ENCODE peak calls at places on chromosome 9, in four cellular contexts. C, G, X and D are unnamed samples.

GRCh38 chr9:123772374-123772773 is 157.6 kb downstream of the DENND1A start:
- DNase-seq in C (no peak), G (no peak), X (no peak), D (no peak)

GRCh38 chr9:119020284-119020683 is 349.0 kb downstream of the BRINP1 start:
- DNase-seq in C (no peak), G (no peak), X (peak), D (no peak)

GRCh38 chr9:1747568-1747967 is 267.6 kb upstream of the SMARCA2 start:
- DNase-seq in C (no peak), G (no peak), X (no peak), D (no peak)

GRCh38 chr9:120386390-120387131 is 193.4 kb downstream of the CDK5RAP2 start:
- DNase-seq in C (peak), G (peak), X (no peak), D (no peak)

GRCh38 chr9:104093647-104094533 is at the start of gene SMC2:
- DNase-seq in C (peak), G (peak), X (peak), D (peak)

GRCh38 chr9:110214553-110214952 is 6.6 kb upstream of the C9orf152 start:
- DNase-seq in C (no peak), G (no peak), X (no peak), D (no peak)

GRCh38 chr9:14205463-14205862 is 108.5 kb downstream of the NFIB start:
- DNase-seq in C (no peak), G (no peak), X (no peak), D (no peak)

GRCh38 chr9:118938581-118938980 is 430.7 kb downstream of the BRINP1 start:
- DNase-seq in C (no peak), G (no peak), X (no peak), D (no peak)

GRCh38 chr9:72133365-72134035 is 15.7 kb upstream of the GDA start:
- DNase-seq in C (peak), G (no peak), X (no peak), D (no peak)

GRCh38 chr9:13941686-13942085 is 372.3 kb downstream of the NFIB start:
- DNase-seq in C (no peak), G (peak), X (no peak), D (no peak)

GRCh38 chr9:130206579-130206978 is 34.4 kb downstream of the NCS1 start:
- DNase-seq in C (no peak), G (no peak), X (no peak), D (no peak)

GRCh38 chr9:130276121-130276520 is 10.6 kb downstream of the HMCN2 start:
- DNase-seq in C (no peak), G (no peak), X (no peak), D (no peak)

GRCh38 chr9:95089257-95089873 is 228.1 kb downstream of the FANCC start:
- DNase-seq in C (no peak), G (no peak), X (no peak), D (no peak)

GRCh38 chr9:136090060-136090735 is 4.9 kb downstream of the NACC2 start:
- DNase-seq in C (no peak), G (no peak), X (no peak), D (no peak)

GRCh38 chr9:110799396-110799795 is 130.8 kb downstream of the MUSK start:
- DNase-seq in C (no peak), G (no peak), X (no peak), D (no peak)

GRCh38 chr9:132451276-132451675 is 41.3 kb downstream of the CFAP77 start:
- DNase-seq in C (peak), G (no peak), X (no peak), D (no peak)

GRCh38 chr9:20373263-20373662 is 249.0 kb downstream of the MLLT3 start:
- DNase-seq in C (peak), G (no peak), X (no peak), D (no peak)

GRCh38 chr9:7656648-7657047 is 142.9 kb downstream of the DMAC1 start:
- DNase-seq in C (peak), G (peak), X (no peak), D (no peak)

GRCh38 chr9:120707170-120707569 is 7.1 kb downstream of the MEGF9 start:
- DNase-seq in C (no peak), G (no peak), X (no peak), D (no peak)

GRCh38 chr9:19720374-19720773 is 68.5 kb downstream of the SLC24A2 start:
- DNase-seq in C (peak), G (no peak), X (no peak), D (no peak)

GRCh38 chr9:4490705-4491620 is 695 bp downstream of the SLC1A1 start:
- DNase-seq in C (no peak), G (no peak), X (peak), D (no peak)

GRCh38 chr9:113042884-113043657 is 13.5 kb downstream of the ZFP37 start:
- DNase-seq in C (no peak), G (no peak), X (no peak), D (no peak)

DNA sequence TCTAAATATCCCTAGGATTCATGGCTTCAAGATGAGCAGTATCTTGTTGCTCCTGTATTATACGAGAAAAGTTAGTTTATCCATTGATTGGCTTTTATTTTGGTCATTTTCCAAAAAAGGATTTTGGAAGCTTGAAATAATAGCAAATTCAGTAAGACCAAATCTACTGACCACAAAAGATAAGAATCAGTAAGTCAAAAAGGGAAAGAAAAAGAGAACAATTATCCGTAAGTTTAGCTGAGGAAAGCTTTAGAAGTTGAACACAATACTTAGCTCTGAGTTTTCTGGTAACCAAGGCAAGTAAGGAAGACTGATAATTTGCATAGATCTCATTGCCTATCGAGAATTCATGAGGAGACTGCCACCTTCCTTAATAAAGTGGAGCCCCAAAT is 9.1 kb downstream of the TGFBR1 start:
- DNase-seq in C (no peak), G (no peak), X (no peak), D (no peak)
- H3K27ac ChIP-seq in C (no peak), G (no peak), X (no peak), D (no peak)

GRCh38 chr9:127927457-127928231 is 2.9 kb downstream of the PIP5KL1 start:
- DNase-seq in C (peak), G (peak), X (no peak), D (peak)

GRCh38 chr9:127924736-127925444 is 5.7 kb downstream of the PIP5KL1 start:
- DNase-seq in C (no peak), G (no peak), X (no peak), D (no peak)

GRCh38 chr9:127926961-127927456 is 3.6 kb downstream of the PIP5KL1 start:
- DNase-seq in C (no peak), G (no peak), X (no peak), D (no peak)

GRCh38 chr9:127928232-127929043 is 2.1 kb downstream of the PIP5KL1 start:
- DNase-seq in C (no peak), G (no peak), X (no peak), D (no peak)

DNA sequence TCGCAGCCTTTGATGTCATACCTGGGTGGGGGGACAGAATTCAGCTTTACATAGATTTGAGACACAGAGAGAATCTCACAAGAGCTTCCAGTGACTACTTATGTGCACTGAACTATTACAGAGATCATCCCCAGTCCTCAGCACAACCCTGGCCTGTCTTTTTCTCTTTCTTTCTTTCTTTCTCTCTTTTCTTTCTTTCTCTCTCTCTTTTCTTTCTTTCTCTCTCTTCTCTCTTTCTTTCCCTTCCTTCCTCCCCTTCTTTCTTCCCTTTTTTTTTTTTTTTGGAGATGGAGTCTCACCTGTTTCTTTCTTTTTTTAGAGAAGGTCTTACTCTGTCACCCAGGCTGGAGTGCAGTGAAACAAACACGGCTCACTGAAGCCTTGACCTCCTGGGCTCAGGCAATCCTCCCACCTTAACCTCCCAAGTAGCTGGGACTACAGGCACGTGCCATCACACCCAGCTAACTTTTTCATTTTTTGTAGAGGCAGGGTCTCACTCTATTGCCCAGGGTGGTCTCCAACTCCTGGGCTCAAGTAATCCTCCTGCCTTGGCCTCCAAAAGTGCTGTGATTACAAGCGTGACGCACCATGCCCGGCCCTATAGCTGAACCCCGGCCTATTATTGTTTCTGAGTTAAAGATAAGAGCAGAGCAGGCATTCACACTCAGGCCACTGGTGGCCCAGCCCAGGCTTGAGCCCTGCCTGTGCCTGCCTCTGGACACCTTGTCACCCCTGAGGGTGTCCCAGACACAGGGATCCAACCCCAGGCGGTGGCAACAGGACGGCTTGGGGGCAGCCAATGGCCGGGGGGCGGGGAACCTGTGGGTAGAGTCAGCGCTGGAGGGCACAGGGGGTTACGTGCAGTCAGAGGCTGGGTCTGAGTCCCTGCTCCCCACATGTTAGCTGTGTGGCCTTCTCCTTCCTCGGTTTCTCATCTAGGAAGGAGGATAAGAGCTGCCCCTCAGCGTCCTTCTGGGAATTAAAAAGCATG is 4.3 kb downstream of the PIP5KL1 start:
- DNase-seq in C (peak), G (no peak), X (no peak), D (no peak)
- H3K4me3 ChIP-seq in C (peak), G (no peak), X (no peak), D (peak)

DNA sequence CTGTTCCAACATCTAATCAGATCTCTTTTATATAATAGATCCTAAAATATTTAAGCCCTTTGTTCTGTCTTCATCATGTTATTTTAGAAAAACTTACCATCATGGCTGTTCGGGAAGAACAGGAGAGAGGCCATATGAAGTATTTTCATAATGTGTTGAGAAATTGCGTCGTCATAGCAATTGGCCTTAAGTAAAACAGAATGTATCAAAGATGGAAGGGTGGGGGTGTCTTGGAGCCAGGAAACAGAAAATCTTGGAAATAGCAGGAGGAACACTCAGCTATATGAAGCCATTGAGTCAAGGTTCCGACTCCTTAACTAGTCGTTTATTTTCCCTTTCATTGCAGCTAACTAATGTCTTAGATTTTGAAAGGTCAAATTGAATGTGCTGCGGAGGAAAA is 1.3 kb downstream of the SPTAN1 start:
- DNase-seq in C (no peak), G (no peak), X (no peak), D (no peak)
- H3K27ac ChIP-seq in C (no peak), G (peak), X (peak), D (peak)

DNA sequence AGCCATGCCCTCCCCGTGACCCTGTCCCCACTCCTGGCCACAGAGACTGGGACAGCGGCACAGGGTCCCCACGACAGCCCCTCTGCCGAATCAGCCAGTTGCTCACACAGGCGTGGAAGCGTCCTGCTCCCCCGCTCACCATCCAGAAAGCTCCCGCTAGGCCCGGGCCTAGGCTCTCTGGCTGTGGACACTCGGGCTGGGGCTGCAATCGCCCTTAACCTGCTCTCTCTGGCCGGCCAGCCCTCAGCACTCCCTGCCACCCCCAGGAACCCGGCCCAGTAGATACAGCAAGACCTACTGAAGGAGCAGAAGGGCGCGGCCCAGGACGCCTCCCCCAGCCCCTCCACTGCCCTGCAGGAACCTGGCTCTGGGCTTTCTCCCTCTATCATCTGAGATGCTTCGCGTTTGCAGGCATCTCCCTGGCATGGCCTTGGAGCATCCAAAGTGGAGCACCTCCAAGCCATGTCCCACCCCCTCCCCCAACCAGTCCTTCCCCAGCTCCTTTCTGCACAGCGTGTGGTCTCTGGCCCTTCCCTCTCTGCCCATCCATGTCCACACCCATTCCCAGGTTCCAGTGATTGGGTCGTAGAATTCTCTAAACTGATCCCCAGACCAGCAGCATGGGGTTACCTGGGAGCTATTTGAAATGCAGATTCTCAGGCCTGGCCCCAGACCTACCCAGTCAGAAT is 113.7 kb upstream of the LMX1B start:
- DNase-seq in C (no peak), G (no peak), X (no peak), D (no peak)
- H3K4me3 ChIP-seq in C (no peak), G (no peak), X (peak), D (no peak)